ENCODE peak calls at places on chromosomes 13 and 19, in four cellular contexts. Q is lower leg skin, T is GM12865, P is fibroblast of lung. F is an unnamed sample.

GRCh38 chr13:110323172-110323851 is 16.2 kb downstream of the COL4A2 start:
- DNase-seq in P (peak), Q (peak), T (no peak), F (peak)

GRCh38 chr19:35936738-35937268 is 629 bp downstream of the LRFN3 start:
- DNase-seq in P (no peak), T (no peak), Q (no peak), F (no peak)

GRCh38 chr13:113138792-113139551 is 16.4 kb downstream of the F10 start:
- DNase-seq in T (no peak), P (no peak), Q (peak), F (no peak)

GRCh38 chr13:42490676-42491075 is 83.3 kb upstream of the TNFSF11 start:
- DNase-seq in Q (no peak), P (no peak), T (no peak), F (no peak)

GRCh38 chr19:16232568-16232967 is 34.9 kb downstream of the AP1M1 start:
- DNase-seq in P (no peak), T (no peak), Q (peak), F (no peak)

GRCh38 chr13:23159205-23159586 is 21.6 kb upstream of the SGCG start:
- DNase-seq in P (peak), T (peak), Q (no peak), F (no peak)

GRCh38 chr19:17180997-17181702 is 34.0 kb upstream of the USE1 start:
- DNase-seq in P (no peak), T (no peak), Q (no peak), F (no peak)

GRCh38 chr13:27920677-27921420 is 1.0 kb downstream of the PDX1 start:
- DNase-seq in P (peak), T (no peak), Q (no peak), F (no peak)

GRCh38 chr13:109840201-109840892 is 54.0 kb upstream of the IRS2 start:
- DNase-seq in Q (peak), P (peak), T (no peak), F (peak)

GRCh38 chr13:27470042-27470830 is 19.9 kb upstream of the MTIF3 start:
- DNase-seq in Q (no peak), T (no peak), P (no peak), F (no peak)

GRCh38 chr13:86608739-86609138 is 809.5 kb upstream of the SLITRK6 start:
- DNase-seq in T (no peak), P (no peak), Q (no peak), F (no peak)

GRCh38 chr19:30562981-30563380 is 190.8 kb downstream of the ZNF536 start:
- DNase-seq in Q (no peak), T (no peak), P (no peak), F (no peak)

GRCh38 chr13:87678353-87678752 is 7.2 kb downstream of the SLITRK5 start:
- DNase-seq in T (no peak), Q (no peak), P (no peak), F (no peak)

GRCh38 chr13:38624822-38625221 is 62.1 kb upstream of the FREM2 start:
- DNase-seq in T (no peak), Q (no peak), P (no peak), F (no peak)

GRCh38 chr13:50130686-50131051 is 115.4 kb downstream of the KCNRG start:
- DNase-seq in T (no peak), Q (peak), P (peak), F (no peak)

GRCh38 chr13:43444085-43444484 is 342.7 kb downstream of the ENOX1 start:
- DNase-seq in T (no peak), P (no peak), Q (no peak), F (no peak)

GRCh38 chr13:88248393-88248792 is 577.2 kb downstream of the SLITRK5 start:
- DNase-seq in T (no peak), Q (no peak), P (no peak), F (no peak)

GRCh38 chr13:75437582-75438318 is 44.2 kb downstream of the TBC1D4 start:
- DNase-seq in P (peak), T (no peak), Q (no peak), F (no peak)

GRCh38 chr13:50844181-50844875 is 836 bp upstream of the DLEU7 start:
- DNase-seq in P (no peak), Q (no peak), T (no peak), F (no peak)

GRCh38 chr13:97359181-97360057 is 74.5 kb upstream of the RAP2A start:
- DNase-seq in T (peak), Q (no peak), P (peak), F (peak)

GRCh38 chr19:7970716-7971448 is 27.4 kb upstream of the TIMM44 start:
- DNase-seq in Q (no peak), P (peak), T (peak), F (no peak)

GRCh38 chr13:110132178-110132975 is 174.6 kb downstream of the COL4A1 start:
- DNase-seq in Q (no peak), T (no peak), P (no peak), F (no peak)

GRCh38 chr13:112851107-112852046 is 117.6 kb upstream of the MCF2L start:
- DNase-seq in Q (no peak), P (no peak), T (no peak), F (no peak)

GRCh38 chr13:61774903-61775302 is 359.3 kb upstream of the PCDH20 start:
- DNase-seq in T (no peak), Q (no peak), P (no peak), F (no peak)

GRCh38 chr13:27482996-27483395 is 32.6 kb upstream of the MTIF3 start:
- DNase-seq in T (peak), P (no peak), Q (peak), F (no peak)

GRCh38 chr13:23087884-23088283 is 92.9 kb upstream of the SGCG start:
- DNase-seq in T (peak), Q (no peak), P (peak), F (no peak)

GRCh38 chr13:73293902-73294523 is 235.2 kb downstream of the KLF5 start:
- DNase-seq in Q (no peak), T (no peak), P (no peak), F (no peak)

GRCh38 chr13:77310579-77311279 is 16.2 kb downstream of the MYCBP2 start:
- DNase-seq in P (peak), T (no peak), Q (no peak), F (no peak)

GRCh38 chr13:101490400-101491015 is 38.0 kb downstream of the ITGBL1 start:
- DNase-seq in Q (no peak), T (no peak), P (no peak), F (no peak)

GRCh38 chr19:10079031-10079453 is 7.1 kb upstream of the SHFL start:
- DNase-seq in P (no peak), Q (no peak), T (no peak), F (no peak)

GRCh38 chr13:77274126-77274525 is 52.8 kb downstream of the MYCBP2 start:
- DNase-seq in P (no peak), T (no peak), Q (no peak), F (no peak)

GRCh38 chr13:66301482-66301881 is 928.7 kb downstream of the PCDH9 start:
- DNase-seq in Q (no peak), T (no peak), P (no peak), F (no peak)

GRCh38 chr13:59483441-59484116 is 680.1 kb downstream of the DIAPH3 start:
- DNase-seq in Q (no peak), P (peak), T (no peak), F (no peak)

GRCh38 chr13:112473818-112474217 is 97.7 kb downstream of the SPACA7 start:
- DNase-seq in Q (no peak), T (no peak), P (no peak), F (no peak)

DNA sequence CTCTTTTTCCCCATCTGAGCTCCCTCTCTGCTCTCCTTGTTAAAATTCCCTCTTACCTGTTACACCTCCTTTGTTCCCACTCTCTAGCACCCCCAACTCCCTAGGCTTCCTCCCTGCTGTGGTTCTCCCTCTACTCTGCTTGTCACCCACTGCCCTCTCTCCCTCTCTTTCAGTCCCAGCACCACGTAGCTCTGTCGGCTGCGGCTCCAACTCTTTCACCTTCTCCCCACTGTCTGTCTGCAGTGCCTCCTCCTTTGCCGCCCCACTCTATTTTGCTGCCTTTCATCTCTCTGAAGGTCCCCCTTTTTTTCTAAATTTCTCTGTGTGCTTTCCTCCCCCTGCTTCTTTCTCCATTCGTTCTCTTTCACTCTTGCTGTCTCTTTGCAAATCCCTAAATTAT is 1.1 kb downstream of the ZNF836 start:
- DNase-seq in T (no peak), Q (no peak), P (no peak), F (no peak)
- H3K4me3 ChIP-seq in T (peak), Q (peak), P (peak), F (peak)

GRCh38 chr13:79530270-79530669 is 49.3 kb downstream of the NDFIP2 start:
- DNase-seq in P (no peak), Q (no peak), T (no peak), F (no peak)

GRCh38 chr13:79534596-79534995 is 53.6 kb downstream of the NDFIP2 start:
- DNase-seq in Q (no peak), P (no peak), T (no peak), F (no peak)

GRCh38 chr13:79533781-79534400 is 52.9 kb downstream of the NDFIP2 start:
- DNase-seq in T (no peak), P (no peak), Q (no peak), F (no peak)

GRCh38 chr13:79528759-79529191 is 47.8 kb downstream of the NDFIP2 start:
- DNase-seq in Q (no peak), P (peak), T (no peak), F (no peak)

GRCh38 chr13:79531542-79532239 is 50.7 kb downstream of the NDFIP2 start:
- DNase-seq in T (no peak), Q (no peak), P (no peak), F (no peak)
- TF ChIP-seq CTCF in T (no peak), Q (no peak), P (no peak), F (no peak)

GRCh38 chr19:13121551-13122274 is 3.6 kb downstream of the NACC1 start:
- DNase-seq in T (peak), P (no peak), Q (no peak), F (no peak)

GRCh38 chr19:13122275-13122878 is 4.3 kb downstream of the NACC1 start:
- DNase-seq in Q (no peak), T (no peak), P (no peak), F (no peak)

GRCh38 chr19:13118424-13119193 is 545 bp downstream of the NACC1 start:
- DNase-seq in P (no peak), T (peak), Q (no peak), F (no peak)

GRCh38 chr19:13119654-13120053 is 1.6 kb downstream of the NACC1 start:
- DNase-seq in T (no peak), Q (no peak), P (no peak), F (no peak)

DNA sequence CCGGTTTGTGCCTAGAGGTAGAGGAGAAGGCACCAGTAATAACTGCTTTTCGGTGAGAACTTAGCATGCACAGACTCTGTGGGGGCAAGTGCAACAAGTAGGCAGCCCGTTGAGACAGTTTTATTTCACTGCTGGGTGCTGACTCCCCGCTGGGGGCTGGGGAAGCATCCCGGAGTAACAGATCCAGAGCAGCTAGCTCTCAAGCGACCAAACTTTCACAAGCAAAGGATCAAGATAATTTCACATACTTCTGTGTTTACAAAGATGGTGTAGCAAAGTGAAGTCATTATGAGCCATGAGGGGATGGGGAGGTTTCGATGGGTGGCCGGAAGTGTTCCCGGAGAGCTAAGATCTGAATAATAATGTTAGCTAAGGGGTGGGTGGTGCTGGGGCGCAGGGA is 2.8 kb downstream of the NACC1 start:
- DNase-seq in T (no peak), P (peak), Q (no peak), F (no peak)
- H3K4me3 ChIP-seq in T (no peak), P (peak), Q (no peak), F (no peak)

GRCh38 chr13:20489185-20489820 is 36.4 kb downstream of the CRYL1 start:
- DNase-seq in T (no peak), Q (peak), P (peak), F (no peak)
- TF ChIP-seq CTCF in T (no peak), Q (no peak), P (peak), F (no peak)

DNA sequence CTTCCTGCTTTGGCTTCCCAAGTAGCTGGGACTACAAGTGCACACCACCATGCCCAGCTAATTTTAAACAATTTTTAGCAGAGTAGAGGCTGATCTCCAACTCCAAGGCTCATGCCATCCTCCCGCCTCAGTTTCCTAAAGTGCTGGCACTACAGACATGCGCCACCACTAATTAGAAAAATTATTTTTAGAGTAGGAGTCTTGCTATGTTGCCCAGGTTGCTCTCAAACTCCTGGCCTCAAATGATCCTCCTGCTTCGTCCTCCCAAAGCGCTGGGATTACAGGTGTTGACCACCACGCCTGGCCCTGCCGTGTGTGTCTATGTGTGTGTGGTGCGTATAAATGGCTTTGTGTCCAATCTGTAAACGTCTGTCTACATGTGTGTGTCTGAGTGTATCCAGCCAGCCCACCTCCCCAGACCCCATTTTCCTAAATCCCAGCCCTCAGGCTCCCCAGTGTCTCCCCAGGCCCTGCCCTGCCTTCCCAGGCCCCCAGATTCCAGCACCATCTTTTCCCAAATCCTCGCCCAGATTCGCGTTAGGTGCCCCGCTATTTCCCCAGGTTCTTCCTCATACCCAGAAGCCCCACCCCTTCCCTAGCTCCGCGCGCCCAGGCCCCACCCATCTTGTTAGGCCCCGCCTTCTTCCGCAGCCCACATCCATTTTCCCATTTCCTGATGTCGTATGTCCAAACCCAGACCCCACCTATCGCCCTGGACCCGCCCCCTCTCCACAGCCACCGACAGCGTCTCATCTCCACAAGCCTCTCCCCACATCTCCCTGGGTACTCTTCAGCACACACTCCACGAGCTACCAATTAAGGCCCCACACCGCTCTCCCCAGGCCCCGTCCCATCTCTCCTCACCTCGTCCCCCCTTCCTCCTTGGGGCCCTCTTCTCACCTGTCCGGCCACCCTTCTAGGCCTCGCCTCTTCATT is 24.9 kb downstream of the SLC8A2 start:
- DNase-seq in P (no peak), Q (no peak), T (no peak), F (no peak)
- H3K4me3 ChIP-seq in P (no peak), Q (no peak), T (no peak), F (no peak)

DNA sequence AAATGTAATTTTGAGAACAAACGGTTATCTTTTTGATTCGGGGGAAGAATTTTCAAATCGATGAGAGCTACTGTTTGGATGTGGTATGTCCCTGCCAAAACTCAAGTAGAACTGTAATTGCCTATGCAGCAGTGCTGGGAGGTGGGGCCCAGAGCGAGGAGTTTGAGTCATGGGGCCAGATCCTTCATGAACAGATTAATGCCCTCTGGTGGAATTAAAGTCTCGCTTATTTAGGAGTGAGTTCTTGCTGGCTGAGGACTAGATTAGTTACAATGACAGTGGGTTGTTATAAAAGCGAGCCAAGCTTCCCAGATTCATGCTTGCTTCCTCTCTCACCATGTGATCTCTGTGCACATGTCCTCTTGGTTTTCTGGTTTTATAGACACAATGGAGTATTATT is 11.8 kb upstream of the PRR20A start:
- DNase-seq in T (no peak), P (no peak), Q (no peak), F (no peak)
- TF ChIP-seq CTCF in T (no peak), P (no peak), Q (no peak), F (no peak)

GRCh38 chr19:1017115-1017905 is 3.6 kb downstream of the TMEM259 start:
- DNase-seq in P (no peak), Q (no peak), T (peak), F (no peak)
- H3K4me3 ChIP-seq in P (no peak), Q (no peak), T (no peak), F (no peak)

DNA sequence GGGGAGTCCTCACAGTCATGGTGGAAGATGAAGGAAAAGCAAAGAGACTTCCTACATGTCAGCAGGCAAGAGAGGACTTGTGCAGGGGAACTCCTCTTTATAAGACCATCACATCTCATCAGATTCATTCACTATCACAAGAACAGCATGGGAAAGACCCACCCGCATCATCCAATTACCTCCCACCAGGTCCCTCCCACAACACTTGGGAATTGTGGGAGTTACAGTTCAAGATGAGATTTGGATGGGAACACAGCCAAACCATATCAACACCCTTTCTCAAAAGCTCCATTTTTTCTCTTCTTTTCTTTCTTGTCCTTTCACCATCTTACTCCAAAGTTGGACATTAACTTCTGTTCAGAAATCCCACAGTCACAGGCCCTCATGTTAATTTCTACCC is 4.7 kb upstream of the LRP3 start:
- DNase-seq in T (no peak), P (no peak), Q (no peak), F (no peak)
- TF ChIP-seq CTCF in T (no peak), P (no peak), Q (no peak), F (no peak)